ENCODE peak calls at places on chromosomes 3 and 15, in eight cellular contexts. Y, D, F, X, G, O, H and E are unnamed samples.

GRCh38 chr3:125059488-125060245 is 3.9 kb upstream of the HEG1 start:
- DNase-seq in Y (no peak), D (no peak), F (no peak), X (no peak), G (no peak), O (no peak), H (no peak), E (no peak)

GRCh38 chr3:178382388-178383061 is 153.7 kb upstream of the KCNMB2 start:
- DNase-seq in Y (no peak), D (no peak), F (no peak), X (no peak), G (no peak), O (no peak), H (no peak), E (no peak)

GRCh38 chr3:70090322-70090913 is 90.9 kb downstream of the SAMMSON start:
- DNase-seq in Y (peak; percentile 5), D (no peak), F (peak; percentile 35), X (no peak), G (no peak), O (no peak), H (no peak), E (peak; percentile 23)

GRCh38 chr3:55497250-55497649 is 10.1 kb upstream of the WNT5A start:
- DNase-seq in Y (no peak), D (no peak), F (no peak), X (no peak), G (no peak), O (no peak), H (no peak), E (no peak)

GRCh38 chr3:42190701-42191442 is 75.1 kb downstream of the CCK start:
- DNase-seq in Y (peak; percentile 79), D (peak; percentile 72), F (peak; percentile 71), X (peak; percentile 79), G (no peak), O (peak; percentile 68), H (peak; percentile 77), E (peak; percentile 37)

GRCh38 chr3:172716476-172716875 is 5.6 kb upstream of the NCEH1 start:
- DNase-seq in Y (no peak), D (no peak), F (no peak), X (no peak), G (no peak), O (no peak), H (no peak), E (no peak)

GRCh38 chr3:195403841-195404408 is 38.9 kb downstream of the ACAP2 start:
- DNase-seq in Y (no peak), D (no peak), F (no peak), X (no peak), G (no peak), O (no peak), H (no peak), E (no peak)

GRCh38 chr3:67809370-67809935 is 155.0 kb upstream of the SUCLG2 start:
- DNase-seq in Y (no peak), D (no peak), F (no peak), X (no peak), G (no peak), O (no peak), H (no peak), E (no peak)

GRCh38 chr3:84110787-84111186 is 848.0 kb upstream of the CADM2 start:
- DNase-seq in Y (no peak), D (no peak), F (no peak), X (no peak), G (no peak), O (no peak), H (no peak), E (no peak)

GRCh38 chr15:78085928-78086327 is 6.4 kb upstream of the SH2D7 start:
- DNase-seq in Y (no peak), D (no peak), F (no peak), X (no peak), G (no peak), O (no peak), H (no peak), E (no peak)

GRCh38 chr15:45180201-45180600 is 7.6 kb downstream of the SHF start:
- DNase-seq in Y (no peak), D (no peak), F (no peak), X (no peak), G (no peak), O (no peak), H (no peak), E (no peak)

GRCh38 chr3:39276746-39277145 is 3.1 kb downstream of the CX3CR1 start:
- DNase-seq in Y (no peak), D (no peak), F (no peak), X (no peak), G (no peak), O (no peak), H (no peak), E (no peak)

GRCh38 chr3:8113649-8114048 is 388.0 kb upstream of the LMCD1 start:
- DNase-seq in Y (no peak), D (no peak), F (no peak), X (no peak), G (no peak), O (no peak), H (no peak), E (no peak)

GRCh38 chr3:186143280-186143679 is 34.4 kb upstream of the ETV5 start:
- DNase-seq in Y (no peak), D (no peak), F (no peak), X (no peak), G (peak; percentile 13), O (no peak), H (no peak), E (no peak)

GRCh38 chr15:60704129-60704528 is 225.2 kb upstream of the ICE2 start:
- DNase-seq in Y (no peak), D (no peak), F (no peak), X (no peak), G (no peak), O (no peak), H (no peak), E (no peak)

GRCh38 chr15:38690737-38691332 is 126.2 kb upstream of the RASGRP1 start:
- DNase-seq in Y (peak; percentile 80), D (peak; percentile 85), F (peak; percentile 32), X (peak; percentile 73), G (peak; percentile 15), O (peak; percentile 73), H (no peak), E (peak; percentile 79)

GRCh38 chr15:77992356-77993222 is 84.9 kb downstream of the TBC1D2B start:
- DNase-seq in Y (no peak), D (no peak), F (no peak), X (no peak), G (no peak), O (no peak), H (no peak), E (no peak)

GRCh38 chr15:77542491-77543001 is 90.2 kb downstream of the LINGO1 start:
- DNase-seq in Y (no peak), D (no peak), F (no peak), X (no peak), G (no peak), O (no peak), H (no peak), E (no peak)

GRCh38 chr3:193906849-193907410 is 229.0 kb upstream of the HES1 start:
- DNase-seq in Y (no peak), D (no peak), F (no peak), X (no peak), G (no peak), O (no peak), H (no peak), E (no peak)

GRCh38 chr15:22895465-22896190 is 57.2 kb downstream of the NIPA2 start:
- DNase-seq in Y (no peak), D (no peak), F (no peak), X (no peak), G (no peak), O (no peak), H (no peak), E (no peak)

GRCh38 chr3:27616031-27616430 is 106.1 kb downstream of the EOMES start:
- DNase-seq in Y (no peak), D (no peak), F (no peak), X (no peak), G (no peak), O (no peak), H (no peak), E (no peak)

GRCh38 chr3:127424766-127425504 is 137.1 kb upstream of the PRR20G start:
- DNase-seq in Y (no peak), D (no peak), F (no peak), X (peak; percentile 2), G (no peak), O (no peak), H (peak; percentile 57), E (no peak)

GRCh38 chr3:198028718-198029117 is 68.7 kb downstream of the LMLN start:
- DNase-seq in Y (no peak), D (no peak), F (no peak), X (no peak), G (no peak), O (no peak), H (no peak), E (no peak)

GRCh38 chr3:42130007-42130328 is 38.8 kb downstream of the TRAK1 start:
- DNase-seq in Y (no peak), D (no peak), F (no peak), X (no peak), G (no peak), O (no peak), H (no peak), E (no peak)

GRCh38 chr15:52019394-52020252 is 604 bp downstream of the MAPK6 start:
- DNase-seq in Y (peak; percentile 70), D (peak; percentile 57), F (peak; percentile 58), X (peak; percentile 69), G (peak; percentile 80), O (peak; percentile 47), H (peak; percentile 86), E (peak; percentile 81)

GRCh38 chr3:129068291-129068886 is 7.8 kb downstream of the GP9 start:
- DNase-seq in Y (no peak), D (no peak), F (no peak), X (no peak), G (no peak), O (no peak), H (no peak), E (no peak)

GRCh38 chr15:64284037-64284436 is 71.9 kb downstream of the CSNK1G1 start:
- DNase-seq in Y (no peak), D (no peak), F (no peak), X (no peak), G (no peak), O (no peak), H (no peak), E (no peak)

GRCh38 chr3:112293368-112294321 is at the start of gene SLC9C1:
- DNase-seq in Y (peak; percentile 48), D (peak; percentile 56), F (peak; percentile 28), X (peak; percentile 39), G (no peak), O (peak; percentile 26), H (no peak), E (peak; percentile 71)

GRCh38 chr15:44775923-44776322 is 39.6 kb downstream of the TRIM69 start:
- DNase-seq in Y (no peak), D (no peak), F (no peak), X (no peak), G (peak; percentile 16), O (no peak), H (no peak), E (peak; percentile 46)

GRCh38 chr15:75186044-75186443 is 15.6 kb upstream of the C15orf39 start:
- DNase-seq in Y (no peak), D (no peak), F (no peak), X (no peak), G (no peak), O (no peak), H (no peak), E (no peak)

GRCh38 chr15:61084944-61085367 is 144.1 kb downstream of the RORA start:
- DNase-seq in Y (no peak), D (peak; percentile 24), F (peak; percentile 8), X (no peak), G (no peak), O (no peak), H (no peak), E (no peak)

GRCh38 chr3:10927551-10927950 is 65.0 kb upstream of the SLC6A1 start:
- DNase-seq in Y (no peak), D (no peak), F (no peak), X (no peak), G (no peak), O (no peak), H (no peak), E (no peak)

GRCh38 chr3:169144691-169145090 is 518.8 kb downstream of the MECOM start:
- DNase-seq in Y (no peak), D (no peak), F (no peak), X (no peak), G (no peak), O (no peak), H (no peak), E (no peak)